ENCODE peak calls at places on chromosome 7, in four cellular contexts. A is natural killer cell, E is omental fat pad, T is fibroblast of villous mesenchyme. F is an unnamed sample.

GRCh38 chr7:92415225-92415624 is 32.1 kb upstream of the GATAD1 start:
- DNase-seq in A (no peak), T (peak; percentile 58), E (no peak), F (no peak)

GRCh38 chr7:101122933-101123702 is 3.8 kb upstream of the SERPINE1 start:
- DNase-seq in E (no peak), A (no peak), T (no peak), F (no peak)

GRCh38 chr7:123057926-123058325 is 62.4 kb upstream of the TAS2R16 start:
- DNase-seq in E (no peak), T (no peak), A (no peak), F (no peak)

GRCh38 chr7:130219871-130220270 is 12.2 kb downstream of the SSMEM1 start:
- DNase-seq in T (no peak), A (no peak), E (no peak), F (no peak)

GRCh38 chr7:56092789-56093531 is at the start of gene PHKG1:
- DNase-seq in A (no peak), T (peak; percentile 81), E (no peak), F (peak; percentile 48)

GRCh38 chr7:55019691-55020480 is 1.1 kb downstream of the EGFR start:
- DNase-seq in E (no peak), A (no peak), T (peak; percentile 42), F (no peak)

GRCh38 chr7:110061387-110061786 is 1029.5 kb upstream of the LRRN3 start:
- DNase-seq in E (no peak), A (no peak), T (no peak), F (no peak)

GRCh38 chr7:47819054-47819920 is 129.0 kb downstream of the PKD1L1 start:
- DNase-seq in E (peak; percentile 46), T (peak; percentile 86), A (no peak), F (peak; percentile 93)

GRCh38 chr7:83936056-83936703 is 258.4 kb downstream of the SEMA3A start:
- DNase-seq in E (peak; percentile 37), T (peak; percentile 79), A (no peak), F (no peak)

GRCh38 chr7:97078023-97078988 is 39.2 kb upstream of the SDHAF3 start:
- DNase-seq in A (no peak), T (no peak), E (no peak), F (no peak)

GRCh38 chr7:2063562-2064360 is 169.0 kb downstream of the MAD1L1 start:
- DNase-seq in A (no peak), T (peak; percentile 47), E (no peak), F (no peak)

DNA sequence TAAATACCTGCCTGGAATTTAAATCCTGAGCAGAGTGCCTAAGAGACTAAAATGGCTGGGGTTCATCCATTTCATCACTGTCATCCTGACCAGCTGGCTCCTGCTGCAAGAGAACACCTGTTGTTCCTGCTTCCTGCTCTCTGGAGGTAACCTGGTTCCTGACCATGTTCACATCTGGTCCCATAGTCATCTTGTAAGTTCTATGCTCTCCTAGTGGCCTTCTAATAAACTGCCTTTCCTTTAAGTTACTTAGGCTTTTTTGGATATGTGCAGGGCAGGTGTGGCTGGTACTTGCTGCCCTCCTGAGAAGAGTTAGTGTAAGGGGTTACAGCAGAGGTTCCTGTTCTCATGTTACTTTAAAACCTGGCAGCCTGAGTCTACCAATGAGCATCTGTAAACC is 80.0 kb downstream of the NRCAM start:
- DNase-seq in A (no peak), E (no peak), T (no peak), F (no peak)
- TF ChIP-seq CTCF in A (no peak), E (no peak), T (no peak), F (no peak)

GRCh38 chr7:68063171-68063570 is 1066.5 kb downstream of the TYW1 start:
- DNase-seq in E (no peak), A (no peak), T (no peak), F (no peak)
- TF ChIP-seq CTCF in E (no peak), A (no peak), T (no peak), F (no peak)

GRCh38 chr7:156680281-156680680 is 39.7 kb downstream of the RNF32 start:
- DNase-seq in A (no peak), T (peak; percentile 39), E (no peak), F (no peak)
- TF ChIP-seq CTCF in A (no peak), T (no peak), E (no peak), F (no peak)

DNA sequence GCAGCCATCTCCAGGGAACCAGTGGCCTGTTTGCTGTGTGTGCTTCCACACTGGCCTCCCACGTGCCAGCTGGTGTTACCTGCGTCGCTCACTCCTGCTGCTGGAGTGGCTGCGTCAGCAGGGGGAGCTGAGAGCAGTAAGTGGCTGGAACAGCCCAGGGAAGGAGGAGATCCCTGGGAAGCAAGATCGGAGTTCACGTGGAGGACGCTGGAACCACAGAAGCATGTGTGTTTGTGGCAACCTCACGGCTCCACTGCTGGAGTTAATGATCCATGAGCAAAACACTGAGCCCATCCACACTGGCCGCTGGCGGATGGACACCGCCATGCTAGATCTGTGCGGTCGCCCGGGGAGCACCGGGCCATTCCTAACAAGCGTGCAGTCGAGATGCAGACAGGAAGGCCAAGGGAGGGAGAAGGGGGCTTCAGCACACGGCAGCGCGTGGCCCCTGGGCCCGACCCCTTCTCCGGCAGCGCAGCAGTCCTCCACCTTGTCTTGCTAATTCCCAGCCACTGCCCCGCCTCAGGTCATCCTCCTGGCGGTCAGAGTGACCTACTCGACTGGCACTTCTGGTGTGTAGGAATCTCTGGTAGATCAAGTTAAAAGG is 68.5 kb upstream of the EEPD1 start:
- DNase-seq in A (no peak), E (no peak), T (peak; percentile 58), F (peak; percentile 69)
- TF ChIP-seq CTCF in A (no peak), E (no peak), T (peak; percentile 58), F (no peak)

DNA sequence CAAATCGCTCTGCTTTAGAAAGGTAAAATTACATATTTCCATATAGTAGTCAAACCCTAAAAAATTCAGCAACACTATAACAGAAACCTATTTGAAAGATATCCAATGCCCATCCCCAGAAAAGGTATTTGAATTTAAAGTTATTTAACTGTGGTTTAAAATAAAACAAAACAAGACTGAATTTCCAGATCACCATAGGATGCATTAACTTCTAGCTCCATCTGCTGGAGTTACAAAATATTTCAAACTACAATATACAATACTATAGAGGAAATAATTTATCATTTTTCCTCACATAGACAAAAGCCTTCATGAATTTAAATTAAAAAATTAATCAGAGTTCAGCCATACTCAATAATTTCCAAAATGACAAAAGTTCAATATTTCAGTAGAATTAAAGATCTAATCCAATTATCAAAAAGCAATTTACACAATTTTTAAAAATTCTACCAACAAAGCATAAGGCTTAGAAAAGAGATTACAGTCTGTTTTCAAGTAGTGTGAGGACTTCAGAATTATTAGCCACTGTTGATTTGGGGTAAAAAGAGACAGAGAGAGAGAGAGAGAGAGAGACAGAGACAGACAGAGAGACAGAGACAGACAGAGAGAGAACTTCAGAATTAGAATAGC is 75.9 kb downstream of the LMBR1 start:
- DNase-seq in T (peak; percentile 33), A (no peak), E (no peak), F (no peak)
- TF ChIP-seq CTCF in T (peak; percentile 45), A (no peak), E (no peak), F (no peak)

DNA sequence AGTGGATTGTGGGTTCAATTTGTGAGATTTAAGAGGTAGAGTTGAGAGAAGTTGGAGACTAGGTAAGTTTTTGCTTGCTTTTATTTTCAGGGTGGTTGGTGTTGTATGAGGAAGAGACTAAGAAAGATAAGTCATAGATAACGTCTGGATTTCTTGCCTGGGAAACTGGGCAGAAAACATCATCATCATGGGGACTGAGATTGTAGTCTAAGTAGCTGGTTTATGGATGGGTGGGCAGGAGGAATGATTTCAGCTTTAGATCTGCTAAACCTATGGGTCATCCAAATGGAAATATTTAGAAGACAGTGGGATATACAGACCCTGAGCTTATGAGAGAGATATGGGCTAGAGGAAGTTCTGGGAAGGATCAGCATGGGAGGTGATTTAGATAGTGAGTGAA is 169.8 kb downstream of the WNT2 start:
- DNase-seq in A (no peak), E (no peak), T (peak; percentile 40), F (no peak)
- TF ChIP-seq CTCF in A (no peak), E (no peak), T (no peak), F (no peak)

GRCh38 chr7:18295781-18296417 is 199.7 kb upstream of the HDAC9 start:
- DNase-seq in T (no peak), E (no peak), A (no peak), F (no peak)
- TF ChIP-seq CTCF in T (no peak), E (no peak), A (no peak), F (no peak)

GRCh38 chr7:155831807-155832524 is 19.7 kb upstream of the SHH start:
- DNase-seq in E (no peak), A (no peak), T (no peak), F (no peak)
- TF ChIP-seq CTCF in E (no peak), A (no peak), T (no peak), F (no peak)

GRCh38 chr7:30396379-30396778 is 82.2 kb downstream of the NOD1 start:
- DNase-seq in E (no peak), A (no peak), T (peak; percentile 23), F (no peak)
- TF ChIP-seq CTCF in E (no peak), A (no peak), T (peak; percentile 36), F (no peak)

GRCh38 chr7:66790725-66791124 is 50.2 kb downstream of the RABGEF1 start:
- DNase-seq in T (peak; percentile 33), E (no peak), A (no peak), F (no peak)
- TF ChIP-seq CTCF in T (no peak), E (no peak), A (no peak), F (no peak)

F was measured in lower leg skin.